ENCODE peak calls at places on chromosome 16, in five cellular contexts. R is OCI-LY7, Q is MM.1S, A is right atrium auricular region, L is endothelial cell of umbilical vein. T is an unnamed sample. For H3K36me3, the result is how much of the 10 kb centered on the place peaks cover.

GRCh38 chr16:14409563-14409962 is 220.5 kb downstream of the PARN start:
- DNase-seq in A (peak), R (no peak), L (no peak), Q (no peak), T (no peak)

GRCh38 chr16:10180771-10181163 is 1.5 kb downstream of the GRIN2A start:
- DNase-seq in L (no peak), Q (peak), A (no peak), R (peak), T (no peak)

GRCh38 chr16:17177242-17177967 is 293.4 kb downstream of the XYLT1 start:
- DNase-seq in L (no peak), Q (no peak), A (no peak), R (no peak), T (no peak)

GRCh38 chr16:27671410-27671809 is 121.5 kb downstream of the KATNIP start:
- DNase-seq in L (no peak), Q (no peak), A (no peak), R (no peak), T (no peak)

GRCh38 chr16:87540072-87540976 is 47.5 kb upstream of the ZCCHC14 start:
- DNase-seq in A (no peak), R (no peak), L (no peak), Q (no peak), T (no peak)

GRCh38 chr16:58127033-58127556 is 2.1 kb downstream of the CFAP20 start:
- DNase-seq in A (no peak), R (peak), L (peak), Q (peak), T (no peak)

GRCh38 chr16:57277586-57277985 is 6.9 kb downstream of the PLLP start:
- DNase-seq in L (no peak), A (no peak), R (no peak), Q (peak), T (peak)

GRCh38 chr16:85381738-85382592 is 231.2 kb upstream of the GSE1 start:
- DNase-seq in R (no peak), A (no peak), Q (no peak), L (peak), T (no peak)

GRCh38 chr16:30775381-30776099 is 11.5 kb downstream of the ZNF629 start:
- DNase-seq in L (peak), A (peak), Q (peak), R (no peak), T (peak)

GRCh38 chr16:57590654-57591085 is 37.8 kb upstream of the ADGRG1 start:
- DNase-seq in L (peak), R (no peak), Q (no peak), A (no peak), T (no peak)

GRCh38 chr16:8868272-8869211 is at the start of gene CARHSP1:
- DNase-seq in A (peak), R (peak), Q (peak), L (peak), T (peak)

GRCh38 chr16:57969451-57970123 is 1.3 kb downstream of the CNGB1 start:
- DNase-seq in A (no peak), L (no peak), Q (no peak), R (no peak), T (no peak)

GRCh38 chr16:27515874-27516353 is 33.8 kb downstream of the GTF3C1 start:
- DNase-seq in A (no peak), L (peak), Q (peak), R (peak), T (no peak)

GRCh38 chr16:56606071-56606687 is 2.2 kb upstream of the MT2A start:
- DNase-seq in R (no peak), A (peak), Q (no peak), L (no peak), T (no peak)

GRCh38 chr16:31135535-31136286 is at the start of gene PRSS8:
- DNase-seq in Q (no peak), R (no peak), L (no peak), A (no peak), T (no peak)

GRCh38 chr16:4227040-4227332 is 14.9 kb downstream of the SRL start:
- DNase-seq in Q (no peak), A (no peak), R (no peak), L (no peak), T (no peak)

GRCh38 chr16:50667497-50668367 is 13.4 kb downstream of the SNX20 start:
- DNase-seq in A (no peak), R (no peak), Q (no peak), L (no peak), T (no peak)

GRCh38 chr16:12573300-12573699 is 230.4 kb downstream of the CPPED1 start:
- DNase-seq in R (peak), L (no peak), Q (no peak), A (no peak), T (no peak)

GRCh38 chr16:10465821-10466220 is 80.0 kb downstream of the ATF7IP2 start:
- DNase-seq in R (no peak), L (no peak), Q (no peak), A (no peak), T (no peak)

GRCh38 chr16:73034374-73034773 is 13.6 kb downstream of the ZFHX3 start:
- DNase-seq in R (no peak), L (no peak), Q (no peak), A (no peak), T (no peak)

GRCh38 chr16:73033271-73033998 is 14.5 kb downstream of the ZFHX3 start:
- DNase-seq in L (no peak), R (no peak), Q (no peak), A (no peak), T (no peak)

GRCh38 chr16:73037845-73038570 is 9.9 kb downstream of the ZFHX3 start:
- DNase-seq in A (no peak), Q (no peak), L (no peak), R (no peak), T (no peak)

GRCh38 chr16:73037331-73037745 is 10.6 kb downstream of the ZFHX3 start:
- DNase-seq in L (no peak), R (no peak), Q (peak), A (no peak), T (no peak)

GRCh38 chr16:73036074-73036826 is 11.7 kb downstream of the ZFHX3 start:
- DNase-seq in R (no peak), A (no peak), Q (no peak), L (no peak), T (no peak)
- TF ChIP-seq CTCF in R (no peak), A (no peak), Q (no peak), L (no peak), T (no peak)

DNA sequence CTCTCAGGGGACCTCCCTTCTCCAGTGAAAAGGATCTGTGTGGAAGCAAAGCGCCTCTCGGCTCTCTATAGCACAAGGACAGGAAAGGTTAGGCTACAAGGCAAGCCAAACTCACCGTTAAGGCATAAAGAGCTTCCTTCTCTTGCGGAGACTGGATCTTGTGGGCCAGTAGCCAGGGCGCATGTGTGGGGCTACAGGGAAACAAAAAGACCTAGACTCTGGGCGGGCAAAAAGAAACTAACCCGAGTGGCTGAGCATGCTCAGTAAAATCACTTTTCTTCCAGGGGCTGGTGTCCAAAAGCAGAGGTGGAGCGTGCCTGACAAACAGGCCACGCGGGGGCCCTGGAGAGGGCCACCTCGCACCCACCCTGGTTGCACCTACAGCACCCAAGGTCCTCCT is 16.1 kb downstream of the GGA2 start:
- DNase-seq in Q (no peak), A (no peak), L (no peak), R (no peak), T (no peak)
- H3K36me3 ChIP-seq in Q (under half), A (half or more), L (under half), R (half or more), T (under half)

GRCh38 chr16:75416904-75417565 is 16.3 kb downstream of the CFDP1 start:
- DNase-seq in A (no peak), L (no peak), Q (no peak), R (no peak), T (no peak)

GRCh38 chr16:75415169-75415908 is 18.0 kb downstream of the CFDP1 start:
- DNase-seq in A (no peak), R (no peak), Q (no peak), L (no peak), T (no peak)

DNA sequence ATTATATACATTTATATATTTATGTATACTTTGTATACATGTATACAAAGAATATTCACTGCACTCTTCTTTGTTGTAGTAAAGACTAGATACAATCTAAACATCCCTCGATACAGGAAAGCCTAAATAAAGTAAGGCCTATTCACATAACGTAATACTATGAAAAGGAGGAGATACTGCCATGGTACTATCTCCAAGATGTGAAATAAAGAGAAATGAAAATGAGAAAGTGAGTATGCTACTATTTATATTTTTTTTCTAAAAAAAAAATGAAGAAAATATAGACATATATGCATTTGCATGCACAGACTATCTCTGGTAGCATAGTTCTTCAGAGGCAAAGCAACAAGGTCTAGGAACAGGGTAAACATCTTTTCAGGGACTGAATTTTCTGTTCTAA is 19.4 kb downstream of the CFDP1 start:
- DNase-seq in R (no peak), A (no peak), Q (no peak), L (no peak), T (no peak)
- TF ChIP-seq CTCF in R (no peak), A (no peak), Q (no peak), L (no peak), T (no peak)

GRCh38 chr16:86513471-86514277 is 3.3 kb downstream of the FOXF1 start:
- DNase-seq in Q (no peak), L (no peak), A (no peak), R (no peak), T (no peak)
- H3K36me3 ChIP-seq in Q (under half), L (under half), A (under half), R (under half), T (under half)

GRCh38 chr16:70582280-70582978 is 58.8 kb downstream of the SF3B3 start:
- DNase-seq in L (no peak), R (no peak), A (no peak), Q (no peak), T (no peak)
- TF ChIP-seq CTCF in L (peak), R (peak), A (no peak), Q (peak), T (no peak)

T was measured in CD8-positive, alpha-beta T cell.